ENCODE peak calls at places on chromosomes 2 and 18, in ten cellular contexts. E, D, K, J, F, N, M, X, U and S are unnamed samples.

GRCh38 chr2:173866858-173867620 is 98.1 kb downstream of the SP3 start:
- DNase-seq in U (no peak), D (no peak), N (no peak), K (no peak), E (no peak), M (peak), J (no peak), F (no peak), X (peak), S (no peak)

GRCh38 chr2:176471949-176472348 is 202.7 kb downstream of the MTX2 start:
- DNase-seq in F (no peak), M (no peak), K (no peak), J (no peak), U (no peak), X (no peak), E (no peak), D (no peak), N (no peak), S (peak)

GRCh38 chr2:101517753-101518152 is 42.8 kb upstream of the RFX8 start:
- DNase-seq in K (no peak), U (no peak), J (no peak), F (no peak), M (peak), E (no peak), X (peak), N (no peak), D (no peak), S (no peak)

GRCh38 chr2:232447091-232447620 is 8.8 kb upstream of the ALPI start:
- DNase-seq in K (no peak), J (no peak), N (no peak), M (no peak), D (no peak), E (no peak), F (no peak), U (no peak), X (no peak), S (no peak)

GRCh38 chr18:61697306-61697909 is 195.4 kb downstream of the RNF152 start:
- DNase-seq in J (no peak), X (no peak), N (no peak), M (no peak), K (no peak), U (no peak), D (no peak), F (no peak), E (no peak), S (no peak)

GRCh38 chr2:233075141-233075965 is 15.2 kb downstream of the INPP5D start:
- DNase-seq in F (no peak), U (no peak), E (no peak), X (no peak), K (no peak), N (no peak), J (peak), M (no peak), D (no peak), S (no peak)

GRCh38 chr18:48719988-48720654 is 181.3 kb downstream of the CTIF start:
- DNase-seq in X (peak), D (no peak), J (no peak), N (no peak), M (peak), F (no peak), E (no peak), U (no peak), K (no peak), S (no peak)

GRCh38 chr2:8612734-8613179 is 69.1 kb upstream of the ID2 start:
- DNase-seq in N (no peak), D (no peak), E (no peak), M (no peak), F (no peak), U (no peak), X (no peak), J (no peak), K (no peak), S (no peak)

GRCh38 chr2:25664531-25665307 is 8.7 kb downstream of the DTNB start:
- DNase-seq in E (no peak), D (no peak), K (no peak), X (peak), U (peak), M (peak), J (peak), N (no peak), F (no peak), S (peak)

GRCh38 chr2:3712424-3712823 is 9.0 kb downstream of the DCDC2C start:
- DNase-seq in K (no peak), E (no peak), M (no peak), D (no peak), N (no peak), J (no peak), F (no peak), X (no peak), U (no peak), S (peak)

GRCh38 chr2:237687666-237688065 is 60.3 kb downstream of the LRRFIP1 start:
- DNase-seq in E (peak), F (peak), U (peak), J (peak), K (peak), N (no peak), X (peak), M (peak), D (peak), S (no peak)

GRCh38 chr2:191869178-191869577 is 22.3 kb upstream of the CAVIN2 start:
- DNase-seq in J (no peak), K (no peak), F (no peak), U (no peak), E (no peak), M (peak), X (peak), N (peak), D (no peak), S (peak)

GRCh38 chr2:9002637-9003365 is 683 bp downstream of the MBOAT2 start:
- DNase-seq in M (peak), X (peak), E (no peak), D (no peak), U (no peak), N (peak), J (no peak), K (no peak), F (no peak), S (no peak)